ENCODE peak calls at places on chromosomes 16 and 17, in five cellular contexts. U is A549, V is B cell, B is cardiac muscle cell, Y is ascending aorta. F is an unnamed sample.
A peak's percentile ranks its signal among the peaks of the same experiment; 100 is the strongest.

GRCh38 chr17:66904760-66905637 is 59.5 kb upstream of the CACNG4 start:
- DNase-seq in V (no peak), B (peak; percentile 67), U (peak; percentile 49), Y (no peak), F (no peak)

GRCh38 chr17:22512506-22512905 is 820.2 kb downstream of the KCNJ18 start:
- DNase-seq in B (no peak), Y (no peak), U (no peak), V (no peak), F (no peak)

GRCh38 chr16:54986404-54986803 is 55.7 kb downstream of the IRX5 start:
- DNase-seq in Y (no peak), V (no peak), B (no peak), U (no peak), F (no peak)

GRCh38 chr16:2816751-2817495 is at the start of gene PRSS21:
- DNase-seq in U (no peak), Y (no peak), B (no peak), V (peak; percentile 71), F (no peak)

GRCh38 chr16:88317619-88317977 is 65.2 kb upstream of the ZNF469 start:
- DNase-seq in B (no peak), Y (no peak), U (no peak), V (no peak), F (no peak)

GRCh38 chr17:28718990-28719433 is 773 bp upstream of the RPL23A start:
- DNase-seq in Y (no peak), U (no peak), V (no peak), B (no peak), F (peak; percentile 30)

GRCh38 chr17:76658387-76658705 is 14.8 kb upstream of the ST6GALNAC1 start:
- DNase-seq in V (no peak), U (no peak), Y (no peak), B (no peak), F (no peak)

GRCh38 chr17:17075037-17075755 is 32.9 kb downstream of the MPRIP start:
- DNase-seq in U (no peak), B (peak; percentile 46), V (no peak), Y (no peak), F (no peak)

GRCh38 chr17:10737168-10737622 is 7.4 kb upstream of the TMEM220 start:
- DNase-seq in V (no peak), Y (peak; percentile 82), U (peak; percentile 72), B (peak; percentile 72), F (peak; percentile 42)

GRCh38 chr16:54748611-54749190 is 182.0 kb upstream of the IRX5 start:
- DNase-seq in B (no peak), U (no peak), V (no peak), Y (no peak), F (no peak)

GRCh38 chr17:77916771-77917481 is 41.6 kb upstream of the TNRC6C start:
- DNase-seq in Y (no peak), B (no peak), V (peak; percentile 80), U (no peak), F (no peak)

GRCh38 chr17:77915594-77916021 is 42.9 kb upstream of the TNRC6C start:
- DNase-seq in U (no peak), B (no peak), V (no peak), Y (no peak), F (no peak)

GRCh38 chr17:77916284-77916683 is 42.2 kb upstream of the TNRC6C start:
- DNase-seq in U (no peak), B (no peak), Y (no peak), V (no peak), F (no peak)

GRCh38 chr17:77919276-77919675 is 39.2 kb upstream of the TNRC6C start:
- DNase-seq in B (no peak), U (no peak), V (no peak), Y (no peak), F (no peak)

DNA sequence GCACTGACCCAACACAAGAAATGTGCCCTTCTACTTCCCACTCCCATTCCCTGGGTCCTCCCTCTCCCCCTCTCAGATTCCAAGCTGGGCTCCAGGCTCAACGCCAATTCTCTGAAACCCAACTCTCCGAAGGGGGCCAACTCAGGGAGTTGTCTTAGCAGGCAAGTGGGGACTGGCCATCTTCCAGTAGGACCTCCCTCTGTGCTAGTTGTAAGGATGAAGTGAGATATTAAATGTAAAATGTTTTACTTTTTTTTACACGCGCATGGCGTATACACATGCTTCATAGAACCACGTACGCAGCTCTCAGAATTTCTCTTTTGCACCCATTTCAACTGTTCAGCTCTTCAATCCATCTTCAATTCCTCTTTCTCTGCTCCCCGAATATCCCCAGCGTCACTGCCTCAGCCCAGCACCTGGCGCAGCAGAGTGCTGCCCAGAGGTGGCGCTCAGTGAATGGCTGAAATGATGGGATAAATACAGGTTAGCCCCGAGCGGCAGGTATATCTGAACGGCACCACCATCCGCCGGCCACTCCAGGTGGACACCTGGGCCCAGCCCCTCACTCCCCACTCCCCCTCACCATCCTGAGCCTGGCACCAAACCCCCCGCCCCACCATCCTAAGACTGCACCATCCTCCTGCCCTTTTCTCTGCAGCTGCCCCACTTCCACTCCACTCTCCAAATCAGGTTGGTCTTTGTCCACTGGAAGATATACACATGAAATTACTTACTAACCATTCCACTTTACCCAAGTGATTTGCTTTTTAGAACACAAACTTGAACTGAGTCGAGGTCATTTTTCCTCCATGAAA is 43.9 kb upstream of the TNRC6C start:
- DNase-seq in U (peak; percentile 40), V (no peak), Y (no peak), B (no peak), F (no peak)
- TF ChIP-seq CTCF in U (peak; percentile 21), V (no peak), Y (no peak), B (no peak), F (peak; percentile 33)

GRCh38 chr16:60310836-60311445 is 1576.8 kb upstream of the GOT2 start:
- DNase-seq in U (no peak), B (no peak), Y (no peak), V (no peak), F (no peak)
- TF ChIP-seq CTCF in U (no peak), B (no peak), Y (no peak), V (no peak), F (no peak)

GRCh38 chr17:45306623-45307022 is 10.2 kb downstream of the MAP3K14 start:
- DNase-seq in Y (no peak), U (no peak), B (no peak), V (no peak), F (no peak)

GRCh38 chr17:45307290-45308015 is 9.4 kb downstream of the MAP3K14 start:
- DNase-seq in U (no peak), V (peak; percentile 57), B (no peak), Y (no peak), F (no peak)

GRCh38 chr17:45309400-45309799 is 7.4 kb downstream of the MAP3K14 start:
- DNase-seq in U (no peak), Y (no peak), B (no peak), V (no peak), F (no peak)

GRCh38 chr17:45308840-45309239 is 8.0 kb downstream of the MAP3K14 start:
- DNase-seq in Y (no peak), U (no peak), V (no peak), B (no peak), F (no peak)

DNA sequence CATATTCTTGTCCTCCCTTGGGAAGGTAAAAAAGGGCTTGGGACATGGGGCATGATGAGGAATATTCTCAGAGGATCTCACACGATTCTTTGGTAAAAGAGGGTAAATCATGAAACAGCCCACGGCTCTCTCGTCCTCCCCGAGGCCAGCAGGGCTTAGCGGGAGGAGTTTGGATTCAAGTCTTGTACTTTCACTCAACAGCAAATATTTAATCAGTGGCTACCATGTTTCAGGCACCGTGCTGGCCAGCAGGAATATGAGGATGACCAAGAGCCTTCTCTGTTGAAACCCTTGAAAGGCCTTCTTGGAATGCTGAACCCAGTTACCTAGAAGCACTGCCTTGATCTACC is 8.8 kb downstream of the MAP3K14 start:
- DNase-seq in Y (no peak), U (no peak), V (no peak), B (no peak), F (no peak)
- TF ChIP-seq CTCF in Y (no peak), U (no peak), V (no peak), B (no peak), F (no peak)

GRCh38 chr17:58084317-58084981 is 1.2 kb downstream of the DYNLL2 start:
- DNase-seq in V (peak; percentile 67), Y (no peak), U (peak; percentile 65), B (peak; percentile 52), F (no peak)
- TF ChIP-seq CTCF in V (peak; percentile 36), Y (no peak), U (peak; percentile 44), B (peak; percentile 30), F (peak; percentile 35)

DNA sequence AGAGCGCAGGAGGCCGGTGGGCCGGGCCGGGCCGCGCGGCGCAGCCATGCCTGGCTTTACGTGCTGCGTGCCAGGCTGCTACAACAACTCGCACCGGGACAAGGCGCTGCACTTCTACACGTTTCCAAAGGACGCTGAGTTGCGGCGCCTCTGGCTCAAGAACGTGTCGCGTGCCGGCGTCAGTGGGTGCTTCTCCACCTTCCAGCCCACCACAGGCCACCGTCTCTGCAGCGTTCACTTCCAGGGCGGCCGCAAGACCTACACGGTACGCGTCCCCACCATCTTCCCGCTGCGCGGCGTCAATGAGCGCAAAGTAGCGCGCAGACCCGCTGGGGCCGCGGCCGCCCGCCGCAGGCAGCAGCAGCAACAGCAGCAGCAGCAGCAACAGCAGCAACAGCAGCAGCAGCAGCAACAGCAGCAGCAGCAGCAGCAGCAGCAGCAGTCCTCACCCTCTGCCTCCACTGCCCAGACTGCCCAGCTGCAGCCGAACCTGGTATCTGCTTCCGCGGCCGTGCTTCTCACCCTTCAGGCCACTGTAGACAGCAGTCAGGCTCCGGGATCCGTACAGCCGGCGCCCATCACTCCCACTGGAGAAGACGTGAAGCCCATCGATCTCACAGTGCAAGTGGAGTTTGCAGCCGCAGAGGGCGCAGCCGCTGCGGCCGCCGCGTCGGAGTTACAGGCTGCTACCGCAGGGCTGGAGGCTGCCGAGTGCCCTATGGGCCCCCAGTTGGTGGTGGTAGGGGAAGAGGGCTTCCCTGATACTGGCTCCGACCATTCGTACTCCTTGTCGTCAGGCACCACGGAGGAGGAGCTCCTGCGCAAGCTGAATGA is 606 bp downstream of the THAP11 start:
- DNase-seq in V (peak; percentile 70), U (no peak), B (peak; percentile 59), Y (peak; percentile 81), F (peak; percentile 52)
- TF ChIP-seq CTCF in V (peak; percentile 43), U (no peak), B (peak; percentile 44), Y (peak; percentile 4), F (peak; percentile 57)

GRCh38 chr16:62225675-62226074 is 189.4 kb upstream of the CDH8 start:
- DNase-seq in U (peak; percentile 3), Y (no peak), V (no peak), B (peak; percentile 69), F (peak; percentile 15)
- TF ChIP-seq CTCF in U (peak; percentile 45), Y (no peak), V (no peak), B (no peak), F (peak; percentile 55)